ENCODE peak calls at places on chromosomes 7 and 10, in nine cellular contexts. A is NCI-H2081; I is effector CD4-positive, alpha-beta T cell; Y is NCI-H1417; K is D341Med; M is WTC11; Q is Right ventricle myocardium superior; S is T follicular helper cell; N is HCT116. V is an unnamed sample.

GRCh38 chr7:26379711-26380110 is 88.0 kb downstream of the SNX10 start:
- DNase-seq in Q (no peak), K (no peak), Y (peak), S (no peak), A (no peak), N (no peak), M (no peak), I (no peak), V (no peak)

GRCh38 chr10:22615819-22616499 is 98.4 kb downstream of the PIP4K2A start:
- DNase-seq in M (no peak), I (peak), K (no peak), Y (peak), N (no peak), A (no peak), S (peak), Q (peak), V (peak)

GRCh38 chr10:21989453-21990154 is 13.9 kb downstream of the DNAJC1 start:
- DNase-seq in K (peak), S (peak), A (peak), I (no peak), Q (peak), Y (peak), M (peak), N (peak), V (peak)

GRCh38 chr7:149459540-149460433 is 1.1 kb downstream of the ZNF777 start:
- DNase-seq in N (no peak), I (no peak), Q (no peak), S (no peak), K (peak), A (no peak), Y (peak), M (no peak), V (no peak)

GRCh38 chr7:42262907-42263466 is 26.0 kb upstream of the GLI3 start:
- DNase-seq in I (no peak), M (no peak), Q (peak), Y (peak), S (no peak), K (no peak), N (no peak), A (no peak), V (no peak)

GRCh38 chr10:72132854-72133253 is 44.5 kb upstream of the SPOCK2 start:
- DNase-seq in I (no peak), N (no peak), M (no peak), Y (no peak), Q (no peak), K (no peak), A (no peak), S (no peak), V (no peak)

GRCh38 chr10:122475130-122475529 is 13.8 kb downstream of the HTRA1 start:
- DNase-seq in N (no peak), K (no peak), Y (no peak), M (no peak), I (no peak), Q (peak), A (no peak), S (no peak), V (no peak)

GRCh38 chr10:2477154-2477553 is 590.2 kb upstream of the PFKP start:
- DNase-seq in K (no peak), Q (no peak), S (no peak), Y (peak), M (peak), I (no peak), A (peak), N (no peak), V (no peak)

GRCh38 chr7:95674101-95674500 is 77.8 kb upstream of the PDK4 start:
- DNase-seq in Y (no peak), S (no peak), A (no peak), N (no peak), K (no peak), Q (no peak), M (no peak), I (no peak), V (no peak)

GRCh38 chr10:12712284-12712983 is 289.1 kb downstream of the CCDC3 start:
- DNase-seq in S (no peak), Y (no peak), I (no peak), M (no peak), A (no peak), N (no peak), K (no peak), Q (no peak), V (no peak)

GRCh38 chr7:35647171-35647574 is 47.8 kb downstream of the HERPUD2 start:
- DNase-seq in M (no peak), Y (peak), S (no peak), A (no peak), Q (no peak), N (no peak), I (no peak), K (no peak), V (no peak)

GRCh38 chr7:134175724-134176350 is 48.7 kb downstream of the LRGUK start:
- DNase-seq in M (no peak), A (no peak), N (no peak), Q (no peak), I (no peak), S (no peak), Y (peak), K (no peak), V (no peak)

GRCh38 chr7:38781991-38782390 is 127.0 kb downstream of the VPS41 start:
- DNase-seq in S (no peak), Y (peak), K (no peak), Q (no peak), I (no peak), A (no peak), N (no peak), M (no peak), V (no peak)

GRCh38 chr10:51427758-51428157 is 271.6 kb downstream of the CSTF2T start:
- DNase-seq in M (no peak), N (no peak), S (no peak), K (no peak), Y (no peak), I (no peak), A (no peak), Q (no peak), V (no peak)

GRCh38 chr10:58697691-58698090 is 185.0 kb downstream of the BICC1 start:
- DNase-seq in Y (no peak), I (no peak), N (no peak), M (no peak), K (no peak), A (no peak), S (no peak), Q (no peak), V (no peak)

GRCh38 chr7:155190608-155191536 is 106.8 kb upstream of the INSIG1 start:
- DNase-seq in A (no peak), S (peak), K (peak), Q (peak), I (peak), Y (no peak), N (no peak), M (peak), V (peak)

GRCh38 chr10:26527018-26527417 is 88.9 kb downstream of the APBB1IP start:
- DNase-seq in Q (no peak), M (no peak), N (no peak), A (no peak), I (no peak), Y (no peak), S (no peak), K (no peak), V (no peak)

GRCh38 chr10:70137927-70138883 is 5.6 kb upstream of the AIFM2 start:
- DNase-seq in N (no peak), Q (no peak), M (no peak), I (no peak), K (no peak), A (no peak), S (no peak), Y (no peak), V (no peak)

GRCh38 chr10:114868801-114869200 is 47.2 kb downstream of the FHIP2A start:
- DNase-seq in S (no peak), I (no peak), A (no peak), N (no peak), M (no peak), Y (no peak), Q (no peak), K (no peak), V (no peak)

GRCh38 chr7:151114151-151115090 is 28.1 kb downstream of the AGAP3 start:
- DNase-seq in K (no peak), S (no peak), Y (no peak), N (no peak), Q (no peak), A (no peak), I (no peak), M (peak), V (no peak)

GRCh38 chr7:1922071-1922869 is 252.2 kb downstream of the ELFN1 start:
- DNase-seq in N (no peak), Y (no peak), S (no peak), K (no peak), I (no peak), A (no peak), Q (peak), M (no peak), V (no peak)

GRCh38 chr7:104980440-104980839 is 33.6 kb upstream of the KMT2E start:
- DNase-seq in Q (no peak), M (no peak), A (no peak), I (no peak), Y (no peak), S (no peak), N (no peak), K (no peak), V (no peak)

GRCh38 chr7:14894826-14895225 is 7.7 kb downstream of the DGKB start:
- DNase-seq in S (no peak), Y (peak), Q (no peak), K (no peak), M (no peak), A (no peak), N (no peak), I (no peak), V (no peak)

GRCh38 chr10:103835121-103836045 is 20.0 kb downstream of the SH3PXD2A start:
- DNase-seq in I (no peak), N (no peak), A (no peak), M (no peak), Q (peak), S (no peak), K (no peak), Y (no peak), V (no peak)

GRCh38 chr7:111137296-111138195 is 46.6 kb downstream of the LRRN3 start:
- DNase-seq in S (no peak), I (peak), K (no peak), Y (no peak), M (no peak), N (no peak), A (no peak), Q (no peak), V (no peak)

GRCh38 chr10:119502214-119502613 is 40.3 kb downstream of the RGS10 start:
- DNase-seq in Q (no peak), I (peak), M (no peak), S (peak), N (no peak), Y (no peak), K (no peak), A (no peak), V (no peak)

GRCh38 chr7:39934132-39934531 is 15.9 kb upstream of the CDK13 start:
- DNase-seq in M (no peak), I (no peak), K (no peak), A (no peak), Q (no peak), N (no peak), S (no peak), Y (no peak), V (no peak)

GRCh38 chr10:60808031-60808430 is 29.8 kb downstream of the CDK1 start:
- DNase-seq in S (no peak), A (no peak), Y (no peak), Q (no peak), N (no peak), K (no peak), I (no peak), M (no peak), V (no peak)

GRCh38 chr10:29970576-29970975 is 88.8 kb downstream of the JCAD start:
- DNase-seq in I (no peak), N (no peak), M (no peak), A (no peak), Y (no peak), K (no peak), Q (peak), S (no peak), V (no peak)

GRCh38 chr7:2633538-2634264 is 1.9 kb downstream of the TTYH3 start:
- DNase-seq in S (no peak), I (no peak), M (no peak), K (no peak), Y (no peak), Q (peak), N (no peak), A (no peak), V (peak)

GRCh38 chr7:127226685-127227374 is 25.9 kb downstream of the GRM8 start:
- DNase-seq in M (peak), I (no peak), N (no peak), S (no peak), Q (no peak), Y (no peak), A (no peak), K (no peak), V (no peak)